ENCODE peak calls at places on chromosomes 6 and 20, in six cellular contexts. I, S, X, G, K and U are unnamed samples.

GRCh38 chr6:24004062-24004461 is 122.0 kb upstream of the NRSN1 start:
- DNase-seq in X (no peak), G (no peak), S (no peak), K (no peak), I (no peak), U (peak)

GRCh38 chr20:43389231-43389630 is 68.5 kb upstream of the SRSF6 start:
- DNase-seq in S (no peak), X (peak), G (no peak), K (no peak), I (no peak), U (no peak)

GRCh38 chr6:167311286-167311685 is 13.6 kb upstream of the TTLL2 start:
- DNase-seq in I (no peak), G (no peak), K (no peak), X (peak), S (no peak), U (no peak)

GRCh38 chr6:167932468-167933276 is 64.8 kb upstream of the KIF25 start:
- DNase-seq in K (no peak), I (peak), G (peak), S (no peak), X (no peak), U (no peak)

GRCh38 chr6:3328145-3328544 is 69.4 kb downstream of the PSMG4 start:
- DNase-seq in X (no peak), S (no peak), K (no peak), G (peak), I (no peak), U (no peak)

GRCh38 chr6:67888886-67889681 is 746.0 kb upstream of the ADGRB3 start:
- DNase-seq in S (no peak), I (no peak), K (no peak), G (no peak), X (no peak), U (no peak)

GRCh38 chr20:57714409-57715267 is 4.8 kb upstream of the PMEPA1 start:
- DNase-seq in X (no peak), S (no peak), G (peak), I (peak), K (no peak), U (no peak)

GRCh38 chr6:158830736-158831135 is 11.6 kb upstream of the EZR start:
- DNase-seq in X (no peak), G (no peak), K (no peak), I (no peak), S (no peak), U (no peak)

GRCh38 chr6:31400467-31401289 is 2.7 kb upstream of the MICA start:
- DNase-seq in G (peak), K (peak), S (peak), I (peak), X (peak), U (no peak)

GRCh38 chr6:158660331-158660730 is 10.5 kb downstream of the SYTL3 start:
- DNase-seq in K (peak), G (peak), X (no peak), I (peak), S (no peak), U (no peak)

GRCh38 chr6:170271771-170272314 is 19.0 kb downstream of the DLL1 start:
- DNase-seq in G (no peak), K (peak), X (no peak), I (no peak), S (peak), U (no peak)

GRCh38 chr6:111950661-111951426 is 77.6 kb upstream of the FYN start:
- DNase-seq in I (no peak), S (no peak), K (no peak), X (no peak), G (no peak), U (peak)

GRCh38 chr20:32823078-32823477 is 3.3 kb downstream of the MAPRE1 start:
- DNase-seq in S (peak), K (peak), G (peak), I (peak), X (no peak), U (no peak)

GRCh38 chr20:10861086-10861485 is 187.3 kb upstream of the JAG1 start:
- DNase-seq in S (no peak), X (no peak), I (peak), G (peak), K (no peak), U (no peak)

GRCh38 chr20:2874456-2874855 is 1.2 kb downstream of the PTPRA start:
- DNase-seq in I (no peak), X (no peak), S (no peak), G (no peak), K (peak), U (no peak)

GRCh38 chr6:145313041-145313855 is 422.1 kb downstream of the EPM2A start:
- DNase-seq in K (no peak), S (no peak), I (no peak), X (no peak), G (no peak), U (no peak)

GRCh38 chr6:23633986-23634385 is 492.0 kb upstream of the NRSN1 start:
- DNase-seq in X (no peak), K (no peak), S (no peak), G (no peak), I (no peak), U (no peak)

GRCh38 chr6:168035098-168035660 is 37.7 kb downstream of the KIF25 start:
- DNase-seq in G (peak), I (peak), K (no peak), X (peak), S (no peak), U (no peak)

GRCh38 chr6:165987483-165988305 is 180.0 kb downstream of the TBXT start:
- DNase-seq in G (peak), S (no peak), I (no peak), K (no peak), X (peak), U (peak)